ENCODE peak calls at places on chromosomes 1 and 21, in nine cellular contexts. Y is skeletal muscle cell, U is NCI-H2029, V is GM12865, G is hepatocyte, S is epithelial cell of esophagus, H is NCI-H1694, J is smooth muscle cell of the brain vasculature, A is HS-5. F is an unnamed sample.

GRCh38 chr1:147245586-147246021 is 3.1 kb downstream of the CHD1L start:
- DNase-seq in Y (no peak), A (no peak), V (no peak), H (no peak), S (peak), G (no peak), J (no peak), U (no peak), F (no peak)

GRCh38 chr1:56522680-56523079 is 56.7 kb downstream of the PLPP3 start:
- DNase-seq in V (no peak), S (no peak), H (no peak), Y (no peak), J (no peak), A (no peak), U (peak), G (no peak), F (no peak)

GRCh38 chr1:115764541-115764940 is 4.0 kb downstream of the CASQ2 start:
- DNase-seq in S (peak), H (no peak), G (peak), Y (no peak), U (peak), A (peak), V (peak), J (no peak), F (no peak)

GRCh38 chr1:93630168-93630567 is 51.5 kb downstream of the BCAR3 start:
- DNase-seq in H (no peak), A (no peak), S (no peak), V (no peak), Y (no peak), J (no peak), G (no peak), U (no peak), F (no peak)

GRCh38 chr1:160451119-160451858 is 50.9 kb downstream of the VANGL2 start:
- DNase-seq in Y (no peak), S (no peak), A (no peak), U (no peak), H (no peak), V (peak), J (no peak), G (no peak), F (no peak)

GRCh38 chr1:44294588-44295007 is 60.5 kb downstream of the ERI3 start:
- DNase-seq in S (no peak), J (no peak), U (peak), V (no peak), H (peak), Y (no peak), A (peak), G (peak), F (no peak)

GRCh38 chr1:205528446-205528886 is 24.0 kb downstream of the CDK18 start:
- DNase-seq in U (no peak), V (no peak), S (no peak), H (no peak), Y (no peak), G (no peak), J (no peak), A (no peak), F (no peak)

GRCh38 chr21:38702196-38702595 is 103.5 kb upstream of the ETS2 start:
- DNase-seq in G (no peak), V (no peak), H (no peak), S (no peak), Y (no peak), A (no peak), J (no peak), U (no peak), F (no peak)

GRCh38 chr1:169368406-169368769 is 393 bp downstream of the BLZF1 start:
- DNase-seq in U (no peak), H (no peak), V (peak), A (no peak), J (no peak), Y (no peak), G (peak), S (peak), F (peak)

GRCh38 chr1:201517631-201518030 is 10.7 kb upstream of the CSRP1 start:
- DNase-seq in U (no peak), J (no peak), H (no peak), V (no peak), G (no peak), S (peak), A (no peak), Y (no peak), F (no peak)

GRCh38 chr1:3031401-3032221 is 10.3 kb downstream of the ACTRT2 start:
- DNase-seq in S (no peak), U (no peak), V (no peak), H (no peak), G (no peak), J (no peak), Y (no peak), A (no peak), F (no peak)

GRCh38 chr1:155859881-155860841 is 794 bp downstream of the SYT11 start:
- DNase-seq in U (peak), J (peak), H (peak), Y (peak), A (no peak), V (peak), G (no peak), S (no peak), F (no peak)